ENCODE peak calls at places on chromosome 17, in five cellular contexts. U is fibroblast of lung, D is mammary epithelial cell, G is keratinocyte, N is GM23248. W is an unnamed sample. For H3K9me3, the result is how much of the 10 kb centered on the place peaks cover.

GRCh38 chr17:20944014-20944905 is 98.6 kb downstream of the USP22 start:
- DNase-seq in U (no peak), D (peak), G (no peak), N (no peak), W (no peak)

GRCh38 chr17:38881600-38882191 is 11.8 kb downstream of the LASP1 start:
- DNase-seq in U (peak), D (no peak), G (no peak), N (peak), W (peak)

GRCh38 chr17:28612531-28612930 is 1.5 kb downstream of the RSKR start:
- DNase-seq in U (no peak), D (no peak), G (no peak), N (no peak), W (no peak)

GRCh38 chr17:42414782-42415409 is 8.2 kb downstream of the CAVIN1 start:
- DNase-seq in U (no peak), D (no peak), G (no peak), N (no peak), W (peak)

GRCh38 chr17:31918701-31919128 is 17.2 kb upstream of the UTP6 start:
- DNase-seq in U (peak), D (peak), G (no peak), N (no peak), W (peak)

GRCh38 chr17:39002991-39003715 is 36.0 kb upstream of the FBXO47 start:
- DNase-seq in U (peak), D (no peak), G (no peak), N (peak), W (peak)

GRCh38 chr17:3815122-3815521 is 14.1 kb upstream of the ITGAE start:
- DNase-seq in U (no peak), D (no peak), G (no peak), N (no peak), W (no peak)

GRCh38 chr17:48510761-48511604 is 19.8 kb downstream of the HOXB1 start:
- DNase-seq in U (peak), D (peak), G (no peak), N (peak), W (peak)

GRCh38 chr17:58516644-58517377 is 2.4 kb upstream of the MTMR4 start:
- DNase-seq in U (no peak), D (no peak), G (no peak), N (no peak), W (no peak)

GRCh38 chr17:40364906-40365305 is 369 bp upstream of the GJD3 start:
- DNase-seq in U (no peak), D (no peak), G (no peak), N (no peak), W (no peak)

GRCh38 chr17:62823111-62823895 is 15.2 kb upstream of the MARCHF10 start:
- DNase-seq in U (peak), D (peak), G (no peak), N (peak), W (no peak)

GRCh38 chr17:36936455-36936934 is 780 bp upstream of the LHX1 start:
- DNase-seq in U (no peak), D (no peak), G (no peak), N (no peak), W (peak)

GRCh38 chr17:13266596-13266995 is 248.8 kb upstream of the ELAC2 start:
- DNase-seq in U (peak), D (no peak), G (no peak), N (peak), W (no peak)

GRCh38 chr17:74635418-74635817 is 11.9 kb upstream of the CD300E start:
- DNase-seq in U (no peak), D (no peak), G (no peak), N (no peak), W (no peak)

GRCh38 chr17:50728112-50728429 is 8.7 kb downstream of the LUC7L3 start:
- DNase-seq in U (no peak), D (no peak), G (no peak), N (no peak), W (no peak)

GRCh38 chr17:69857412-69857835 is 217.6 kb upstream of the KCNJ16 start:
- DNase-seq in U (peak), D (peak), G (no peak), N (peak), W (peak)

GRCh38 chr17:956905-957304 is 22.7 kb downstream of the NXN start:
- DNase-seq in U (peak), D (peak), G (peak), N (peak), W (no peak)

GRCh38 chr17:77968788-77969187 is 10.3 kb downstream of the TNRC6C start:
- DNase-seq in U (no peak), D (no peak), G (no peak), N (no peak), W (no peak)

GRCh38 chr17:61284174-61284573 is 115.5 kb upstream of the TBX2 start:
- DNase-seq in U (peak), D (peak), G (no peak), N (peak), W (no peak)

GRCh38 chr17:73719588-73720071 is 75.4 kb upstream of the SDK2 start:
- DNase-seq in U (no peak), D (no peak), G (no peak), N (no peak), W (no peak)

GRCh38 chr17:63275318-63275967 is 170.7 kb downstream of the CYB561 start:
- DNase-seq in U (peak), D (peak), G (peak), N (peak), W (no peak)

GRCh38 chr17:1928976-1929375 is 96.2 kb downstream of the RTN4RL1 start:
- DNase-seq in U (no peak), D (no peak), G (no peak), N (peak), W (peak)

GRCh38 chr17:73586921-73587680 is 57.1 kb downstream of the SDK2 start:
- DNase-seq in U (no peak), D (no peak), G (no peak), N (peak), W (no peak)

GRCh38 chr17:66678061-66678460 is 156.9 kb upstream of the CACNG5 start:
- DNase-seq in U (no peak), D (no peak), G (no peak), N (no peak), W (no peak)

GRCh38 chr17:78174332-78174869 is 6.0 kb downstream of the SYNGR2 start:
- DNase-seq in U (no peak), D (peak), G (no peak), N (no peak), W (peak)

GRCh38 chr17:40121191-40121885 is 433 bp upstream of the MSL1 start:
- DNase-seq in U (peak), D (peak), G (no peak), N (peak), W (peak)

GRCh38 chr17:29624586-29624985 is 1.9 kb upstream of the CORO6 start:
- DNase-seq in U (no peak), D (no peak), G (no peak), N (no peak), W (peak)

GRCh38 chr17:17677299-17678040 is 3.8 kb upstream of the RAI1 start:
- DNase-seq in U (no peak), D (no peak), G (no peak), N (no peak), W (no peak)

GRCh38 chr17:50356892-50357510 is 11.1 kb downstream of the XYLT2 start:
- DNase-seq in U (no peak), D (no peak), G (no peak), N (no peak), W (peak)

GRCh38 chr17:80453126-80453979 is 23.1 kb downstream of the NPTX1 start:
- DNase-seq in U (no peak), D (no peak), G (no peak), N (peak), W (no peak)

GRCh38 chr17:80455328-80455710 is 21.1 kb downstream of the NPTX1 start:
- DNase-seq in U (peak), D (no peak), G (no peak), N (peak), W (peak)

GRCh38 chr17:80455784-80456183 is 20.6 kb downstream of the NPTX1 start:
- DNase-seq in U (no peak), D (no peak), G (no peak), N (peak), W (peak)

GRCh38 chr17:80454557-80455327 is 21.7 kb downstream of the NPTX1 start:
- DNase-seq in U (peak), D (peak), G (peak), N (peak), W (peak)

GRCh38 chr17:80453980-80454556 is 22.3 kb downstream of the NPTX1 start:
- DNase-seq in U (no peak), D (no peak), G (no peak), N (no peak), W (no peak)
- H2AFZ ChIP-seq in U (no peak), D (peak), G (peak), N (peak), W (peak)

DNA sequence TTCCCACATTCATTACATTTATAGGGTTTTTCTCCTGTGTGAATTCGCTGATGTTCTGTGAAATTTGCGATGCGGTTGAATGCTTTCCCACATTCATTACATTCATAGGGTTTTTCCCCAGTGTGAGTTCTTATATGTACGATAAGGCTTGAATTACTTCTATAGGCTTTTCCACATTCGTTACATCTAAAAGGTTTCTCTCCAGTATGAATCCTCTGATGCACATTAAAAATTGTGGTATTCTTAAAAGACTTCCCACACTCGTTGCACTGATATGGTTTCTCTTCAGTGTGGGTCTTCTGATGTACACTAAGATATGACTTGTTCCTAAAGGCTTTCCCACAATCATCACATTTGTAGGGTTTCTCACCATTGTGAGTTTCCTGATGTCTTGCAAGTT is 30.4 kb downstream of the ZNF624 start:
- DNase-seq in U (no peak), D (no peak), G (no peak), N (no peak), W (no peak)
- H3K9me3 ChIP-seq in U (under half), D (half or more), G (under half), N (under half), W (under half)

GRCh38 chr17:76553163-76553908 is 13.5 kb downstream of the PRCD start:
- DNase-seq in U (no peak), D (no peak), G (no peak), N (no peak), W (no peak)

GRCh38 chr17:76550712-76551615 is 11.1 kb downstream of the PRCD start:
- DNase-seq in U (no peak), D (peak), G (no peak), N (peak), W (peak)

GRCh38 chr17:76556759-76557367 is 17.0 kb downstream of the PRCD start:
- DNase-seq in U (peak), D (peak), G (no peak), N (peak), W (peak)

GRCh38 chr17:76551685-76552084 is 11.8 kb downstream of the PRCD start:
- DNase-seq in U (no peak), D (no peak), G (no peak), N (no peak), W (no peak)

GRCh38 chr17:76554131-76554530 is 14.3 kb downstream of the PRCD start:
- DNase-seq in U (no peak), D (no peak), G (no peak), N (no peak), W (no peak)
- H2AFZ ChIP-seq in U (no peak), D (no peak), G (no peak), N (no peak), W (no peak)

GRCh38 chr17:6768447-6768846 is 7.6 kb upstream of the FBXO39 start:
- DNase-seq in U (no peak), D (no peak), G (no peak), N (no peak), W (no peak)
- H3K9me3 ChIP-seq in U (under half), D (under half), G (under half), N (under half), W (under half)

GRCh38 chr17:71764507-71764906 is 356.3 kb upstream of the SOX9 start:
- DNase-seq in U (peak), D (no peak), G (no peak), N (peak), W (peak)

GRCh38 chr17:71765437-71765836 is 355.4 kb upstream of the SOX9 start:
- DNase-seq in U (peak), D (no peak), G (no peak), N (peak), W (peak)

DNA sequence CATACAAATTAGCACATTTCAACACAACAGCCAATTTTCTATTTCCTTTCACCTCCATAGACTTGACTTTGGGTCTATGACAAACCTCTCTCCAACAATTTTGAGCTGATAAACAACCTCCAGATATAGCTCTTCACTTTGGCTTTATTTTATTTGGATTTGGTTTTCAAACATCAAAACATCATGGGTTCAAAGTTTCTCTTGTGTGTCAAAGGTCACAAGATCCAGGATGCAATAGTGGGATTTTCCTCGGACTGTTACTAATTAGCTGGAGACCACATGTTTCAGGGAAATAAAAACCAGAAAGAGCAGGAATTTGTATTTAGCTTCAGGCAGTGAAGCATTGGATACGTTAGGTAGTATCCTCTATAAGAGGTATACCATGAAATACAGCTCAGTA is 351.0 kb upstream of the SOX9 start:
- DNase-seq in U (no peak), D (no peak), G (no peak), N (no peak), W (no peak)
- H2AFZ ChIP-seq in U (no peak), D (no peak), G (no peak), N (no peak), W (no peak)

DNA sequence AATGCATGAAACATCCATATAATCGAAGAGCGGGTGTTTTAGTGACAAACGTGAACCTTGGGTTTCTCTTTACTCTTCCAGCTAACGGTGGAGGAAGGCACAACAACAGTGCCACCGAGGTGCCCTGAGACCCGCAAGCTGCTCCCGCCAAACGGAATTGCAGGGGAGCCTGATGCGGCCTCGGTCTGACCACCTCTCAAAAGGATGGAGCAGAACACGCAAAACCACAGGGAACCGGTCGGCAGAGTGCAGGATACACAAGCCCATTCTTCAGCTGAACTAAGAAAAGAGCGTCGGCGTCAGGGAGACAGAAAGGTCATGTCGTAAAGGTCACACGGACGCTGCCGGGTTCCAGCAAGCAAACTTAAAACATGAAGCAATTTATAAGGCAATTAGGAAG is 109.5 kb upstream of the ZNF750 start:
- DNase-seq in U (no peak), D (no peak), G (no peak), N (no peak), W (no peak)
- H3K9me3 ChIP-seq in U (under half), D (half or more), G (under half), N (under half), W (under half)

GRCh38 chr17:64773836-64774761 is 112.0 kb upstream of the SMURF2 start:
- DNase-seq in U (peak), D (peak), G (no peak), N (peak), W (peak)
- H2AFZ ChIP-seq in U (no peak), D (peak), G (peak), N (no peak), W (no peak)

DNA sequence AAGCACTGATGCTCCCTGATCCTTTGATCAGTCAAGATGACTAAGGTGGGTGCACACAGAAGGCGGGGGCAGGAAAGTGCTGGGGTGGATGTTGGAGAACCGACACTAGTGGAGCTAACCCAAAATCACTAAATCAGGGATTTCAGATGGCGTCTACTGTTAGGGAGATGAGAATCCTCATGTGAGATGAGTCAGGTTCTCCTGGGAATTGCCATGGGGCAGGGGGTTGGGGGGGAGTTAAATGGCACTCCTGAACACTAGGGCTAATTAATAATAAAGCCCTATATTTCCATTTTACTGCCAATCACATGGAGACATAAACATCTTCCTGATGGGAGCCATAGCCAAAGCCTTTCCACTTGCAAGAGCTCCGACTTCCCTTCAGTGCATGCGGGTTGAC is 804.1 kb downstream of the KCNJ18 start:
- DNase-seq in U (no peak), D (no peak), G (no peak), N (no peak), W (no peak)
- H3K9me3 ChIP-seq in U (under half), D (under half), G (under half), N (under half), W (under half)

W was measured in osteoblast.